ENCODE peak calls at places on chromosome 14, in four cellular contexts. W is K562, O is H1, H is SK-N-SH. E is an unnamed sample.

GRCh38 chr14:64636208-64636979 is 67.8 kb upstream of the PLEKHG3 start:
- DNase-seq in H (peak), W (peak), O (peak), E (peak)

GRCh38 chr14:20873370-20874177 is 17.6 kb upstream of the RNASE3 start:
- DNase-seq in W (peak), O (peak), H (peak), E (peak)

GRCh38 chr14:74503256-74503972 is 9.8 kb downstream of the ISCA2 start:
- DNase-seq in H (no peak), W (no peak), O (no peak), E (no peak)

GRCh38 chr14:23801766-23802165 is 151.8 kb upstream of the DHRS4 start:
- DNase-seq in H (no peak), O (no peak), W (no peak), E (no peak)

GRCh38 chr14:53004976-53005375 is 54.1 kb upstream of the FERMT2 start:
- DNase-seq in O (no peak), W (no peak), H (no peak), E (no peak)

GRCh38 chr14:24481622-24482324 is 26.3 kb downstream of the CMA1 start:
- DNase-seq in H (peak), O (peak), W (peak), E (peak)

GRCh38 chr14:96616168-96616681 is 114.0 kb downstream of the PAPOLA start:
- DNase-seq in H (peak), O (no peak), W (no peak), E (peak)

GRCh38 chr14:55641954-55642353 is 61.9 kb downstream of the KTN1 start:
- DNase-seq in O (no peak), H (no peak), W (no peak), E (no peak)

GRCh38 chr14:97699026-97699425 is 901.8 kb downstream of the VRK1 start:
- DNase-seq in H (no peak), W (no peak), O (no peak), E (no peak)

DNA sequence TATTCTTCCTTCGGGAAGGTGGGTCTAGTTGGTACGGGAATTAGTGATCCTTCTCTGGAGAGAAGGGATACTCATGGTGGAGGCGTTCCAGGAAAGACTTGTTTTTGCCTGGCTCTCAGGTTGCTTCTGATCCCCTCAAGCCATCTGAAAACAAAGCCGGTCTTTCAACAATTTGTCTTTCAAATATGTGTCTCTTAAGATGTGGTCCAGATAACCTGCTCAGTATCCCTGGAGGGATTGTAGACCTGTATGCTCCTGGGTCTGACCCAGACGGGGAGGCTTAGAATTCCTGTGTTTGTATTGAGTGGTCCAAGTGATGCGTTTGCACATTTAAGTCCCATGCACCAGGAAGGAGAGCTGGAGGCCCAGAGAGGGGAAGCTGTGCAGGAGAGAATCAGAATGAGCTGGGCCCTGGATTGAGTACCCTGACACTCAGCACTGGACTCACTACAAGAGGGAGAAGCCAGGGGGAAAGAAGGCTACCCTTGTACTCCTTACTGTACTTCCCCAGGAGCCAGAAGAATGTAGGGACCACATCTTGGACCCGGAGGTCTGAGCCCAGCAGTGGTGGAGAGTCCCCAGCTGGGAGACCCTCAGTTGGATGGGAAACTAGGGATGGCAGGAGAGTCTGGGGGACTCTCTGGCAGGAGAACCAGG is 40.4 kb downstream of the ERH start:
- DNase-seq in W (no peak), H (no peak), O (no peak), E (no peak)
- TF ChIP-seq TEAD4 in W (no peak), H (no peak), O (no peak), E (no peak)

DNA sequence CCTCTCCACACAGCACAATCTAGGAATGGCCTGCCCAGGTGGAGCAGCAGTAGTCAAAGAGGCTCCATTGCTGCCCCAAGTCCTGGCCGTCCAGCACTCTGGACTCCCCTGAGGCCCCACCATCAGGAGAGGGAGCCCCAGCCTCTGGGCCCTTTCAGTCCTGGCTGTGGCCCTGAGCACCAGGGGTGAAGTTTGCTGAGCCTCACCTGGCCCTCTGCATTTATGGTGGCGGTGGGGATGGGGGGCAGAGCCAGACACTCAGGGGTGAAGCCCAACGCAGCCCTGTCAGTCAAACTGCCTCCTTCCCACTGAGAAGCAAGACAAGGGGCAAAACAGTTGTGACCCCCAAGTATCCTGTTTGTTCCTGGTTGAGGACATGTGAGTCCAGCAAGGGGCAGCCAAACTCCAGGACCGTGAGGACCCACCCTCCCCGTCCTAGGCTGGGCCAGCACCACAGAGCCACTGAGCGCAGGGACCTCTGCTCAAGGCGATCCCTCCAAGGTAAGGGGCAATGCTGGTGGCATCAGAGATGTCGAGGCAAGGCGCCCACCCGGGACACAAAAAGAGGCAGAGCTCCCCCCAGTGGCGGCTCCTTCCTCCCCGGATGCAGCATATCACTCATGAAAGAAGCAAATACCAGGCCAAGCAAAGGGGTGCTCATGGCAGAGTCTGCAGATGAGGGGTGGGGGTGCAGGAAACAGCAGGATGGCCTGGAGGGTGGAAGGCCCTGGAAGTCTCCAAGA is 4.8 kb upstream of the AMN start:
- DNase-seq in H (peak), W (peak), O (peak), E (peak)
- TF ChIP-seq TEAD4 in H (no peak), W (no peak), O (peak), E (no peak)

GRCh38 chr14:58272589-58273372 is 25.6 kb upstream of the ARID4A start:
- DNase-seq in H (no peak), O (no peak), W (peak), E (no peak)
- TF ChIP-seq TEAD4 in H (no peak), O (no peak), W (no peak), E (no peak)

GRCh38 chr14:59755388-59755787 is 115.2 kb downstream of the RTN1 start:
- DNase-seq in H (no peak), W (no peak), O (no peak), E (no peak)
- TF ChIP-seq TEAD4 in H (no peak), W (no peak), O (no peak), E (no peak)

DNA sequence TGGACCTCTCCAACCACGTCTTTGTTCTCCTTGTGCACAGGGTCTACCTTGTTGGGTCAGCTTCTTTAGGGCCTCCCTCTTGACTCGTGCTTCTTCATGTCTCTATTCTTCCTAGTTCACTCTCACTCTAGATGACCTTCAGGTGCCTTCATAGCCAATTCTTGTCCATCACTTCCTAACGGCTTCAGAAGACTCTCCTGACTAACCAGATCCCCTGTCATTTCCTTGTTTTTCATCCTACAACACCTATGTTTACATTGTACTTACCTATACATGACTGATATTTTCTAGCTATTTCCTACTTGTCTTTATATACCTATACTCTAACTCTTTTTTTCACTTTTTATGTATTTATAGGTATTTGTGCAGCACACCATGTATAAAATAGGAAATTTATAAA is 117.1 kb downstream of the RPS6KA5 start:
- DNase-seq in W (no peak), H (no peak), O (no peak), E (no peak)
- TF ChIP-seq TEAD4 in W (no peak), H (no peak), O (no peak), E (no peak)

E was measured in WTC11.